ENCODE peak calls at places on chromosome 19, in four cellular contexts. Z is HepG2, Y is H1, C is K562. S is an unnamed sample.

GRCh38 chr19:14265285-14266036 is 59.5 kb upstream of the ADGRL1 start:
- DNase-seq in Z (no peak), Y (no peak), C (no peak), S (no peak)

GRCh38 chr19:43809762-43810696 is 7.8 kb upstream of the LYPD5 start:
- DNase-seq in Z (peak; percentile 29), Y (no peak), C (peak; percentile 44), S (peak; percentile 24)

GRCh38 chr19:1239796-1240737 is 1.5 kb upstream of the ATP5F1D start:
- DNase-seq in Z (peak; percentile 62), Y (no peak), C (peak; percentile 98), S (no peak)

GRCh38 chr19:29685326-29685725 is 20.1 kb downstream of the PLEKHF1 start:
- DNase-seq in Z (no peak), Y (no peak), C (no peak), S (no peak)

GRCh38 chr19:10289167-10289835 is 451 bp upstream of the ICAM5 start:
- DNase-seq in Z (peak; percentile 53), Y (no peak), C (peak; percentile 82), S (no peak)

GRCh38 chr19:41341669-41342490 is 11.8 kb downstream of the TGFB1 start:
- DNase-seq in Z (no peak), Y (no peak), C (no peak), S (no peak)

GRCh38 chr19:7926021-7926726 is at the start of gene CTXN1:
- DNase-seq in Z (no peak), Y (no peak), C (peak; percentile 92), S (no peak)

GRCh38 chr19:18774107-18774506 is 17.0 kb downstream of the COMP start:
- DNase-seq in Z (no peak), Y (no peak), C (no peak), S (no peak)

GRCh38 chr19:7101498-7102253 is 32.2 kb downstream of the ZNF557 start:
- DNase-seq in Z (no peak), Y (no peak), C (no peak), S (no peak)

GRCh38 chr19:290539-291521 is at the start of gene PLPP2:
- DNase-seq in Z (no peak), Y (peak; percentile 85), C (peak; percentile 48), S (no peak)

GRCh38 chr19:495440-496332 is 600 bp upstream of the MADCAM1 start:
- DNase-seq in Z (no peak), Y (no peak), C (peak; percentile 66), S (no peak)

GRCh38 chr19:531753-532571 is at the start of gene CDC34:
- DNase-seq in Z (no peak), Y (no peak), C (no peak), S (no peak)

GRCh38 chr19:47228937-47229673 is 1.9 kb downstream of the BBC3 start:
- DNase-seq in Z (peak; percentile 32), Y (no peak), C (no peak), S (no peak)

GRCh38 chr19:5880604-5881078 is 10.3 kb upstream of the FUT5 start:
- DNase-seq in Z (peak; percentile 90), Y (no peak), C (no peak), S (no peak)
- TF ChIP-seq ATF2 in Z (peak; percentile 49), Y (no peak), C (no peak), S (no peak)

GRCh38 chr19:3844596-3844995 is 24.2 kb downstream of the ZFR2 start:
- DNase-seq in Z (no peak), Y (no peak), C (no peak), S (no peak)
- TF ChIP-seq RAD21 in Z (no peak), Y (no peak), C (no peak), S (no peak)

GRCh38 chr19:33350538-33351309 is 22.8 kb upstream of the CEBPG start:
- DNase-seq in Z (no peak), Y (no peak), C (no peak), S (no peak)

GRCh38 chr19:33349319-33350289 is 23.9 kb upstream of the CEBPG start:
- DNase-seq in Z (peak; percentile 16), Y (no peak), C (no peak), S (no peak)

GRCh38 chr19:33347300-33347699 is 26.2 kb upstream of the CEBPG start:
- DNase-seq in Z (no peak), Y (no peak), C (no peak), S (no peak)

GRCh38 chr19:33346665-33347064 is 26.8 kb upstream of the CEBPG start:
- DNase-seq in Z (no peak), Y (no peak), C (no peak), S (no peak)

DNA sequence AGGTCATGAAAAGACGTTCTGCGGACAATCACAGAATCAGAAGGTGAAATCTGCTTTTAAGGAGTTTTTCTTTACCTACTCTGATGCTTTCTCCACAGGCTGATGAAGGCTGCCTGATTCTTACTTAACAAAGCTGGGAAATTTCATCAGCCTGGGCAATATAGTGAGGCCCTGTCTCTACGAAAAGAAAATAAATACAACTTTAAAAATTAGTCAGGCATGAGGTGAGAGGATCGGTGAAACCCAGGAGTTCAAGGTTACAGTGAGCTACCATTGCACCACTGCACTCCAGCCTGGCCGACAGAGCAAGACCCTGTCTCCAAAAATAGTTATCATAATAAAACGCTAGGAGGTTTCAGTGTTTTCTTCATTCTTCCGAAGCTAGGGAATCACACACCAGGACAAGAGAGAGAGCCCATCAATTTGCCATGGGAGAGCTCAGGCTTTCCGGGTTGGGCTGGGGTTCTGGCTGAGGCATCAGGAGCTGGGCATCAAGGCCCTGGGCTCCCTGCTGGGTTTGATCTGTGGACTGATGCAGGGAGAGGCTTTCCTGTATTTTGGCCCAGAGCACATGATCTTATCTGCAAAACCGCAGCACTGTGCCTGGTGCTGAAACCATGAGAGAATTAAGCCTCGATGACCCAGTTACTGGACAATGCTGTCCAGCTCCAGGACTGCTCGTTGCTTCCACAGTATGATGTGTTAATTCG is 25.1 kb upstream of the CEBPG start:
- DNase-seq in Z (peak; percentile 46), Y (no peak), C (no peak), S (no peak)
- TF ChIP-seq ATF2 in Z (no peak), Y (no peak), C (no peak), S (no peak)

DNA sequence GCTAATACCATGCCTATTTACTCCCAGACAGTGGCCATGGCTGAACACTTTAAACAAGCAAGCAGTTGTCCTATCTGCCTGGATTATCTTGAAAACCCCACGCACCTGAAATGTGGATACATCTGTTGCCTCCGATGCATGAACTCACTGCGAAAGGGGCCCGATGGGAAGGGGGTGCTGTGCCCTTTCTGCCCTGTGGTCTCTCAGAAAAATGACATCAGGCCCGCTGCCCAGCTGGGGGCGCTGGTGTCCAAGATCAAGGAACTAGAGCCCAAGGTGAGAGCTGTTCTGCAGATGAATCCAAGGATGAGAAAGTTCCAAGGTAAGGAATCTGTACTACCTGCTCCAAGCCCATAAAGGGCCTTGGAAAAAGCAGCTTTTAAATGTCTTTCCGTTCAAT is 8.6 kb downstream of the RFPL4AL1 start:
- DNase-seq in Z (no peak), Y (no peak), C (peak; percentile 39), S (no peak)
- TF ChIP-seq RAD21 in Z (no peak), Y (peak; percentile 44), C (no peak), S (peak; percentile 22)

DNA sequence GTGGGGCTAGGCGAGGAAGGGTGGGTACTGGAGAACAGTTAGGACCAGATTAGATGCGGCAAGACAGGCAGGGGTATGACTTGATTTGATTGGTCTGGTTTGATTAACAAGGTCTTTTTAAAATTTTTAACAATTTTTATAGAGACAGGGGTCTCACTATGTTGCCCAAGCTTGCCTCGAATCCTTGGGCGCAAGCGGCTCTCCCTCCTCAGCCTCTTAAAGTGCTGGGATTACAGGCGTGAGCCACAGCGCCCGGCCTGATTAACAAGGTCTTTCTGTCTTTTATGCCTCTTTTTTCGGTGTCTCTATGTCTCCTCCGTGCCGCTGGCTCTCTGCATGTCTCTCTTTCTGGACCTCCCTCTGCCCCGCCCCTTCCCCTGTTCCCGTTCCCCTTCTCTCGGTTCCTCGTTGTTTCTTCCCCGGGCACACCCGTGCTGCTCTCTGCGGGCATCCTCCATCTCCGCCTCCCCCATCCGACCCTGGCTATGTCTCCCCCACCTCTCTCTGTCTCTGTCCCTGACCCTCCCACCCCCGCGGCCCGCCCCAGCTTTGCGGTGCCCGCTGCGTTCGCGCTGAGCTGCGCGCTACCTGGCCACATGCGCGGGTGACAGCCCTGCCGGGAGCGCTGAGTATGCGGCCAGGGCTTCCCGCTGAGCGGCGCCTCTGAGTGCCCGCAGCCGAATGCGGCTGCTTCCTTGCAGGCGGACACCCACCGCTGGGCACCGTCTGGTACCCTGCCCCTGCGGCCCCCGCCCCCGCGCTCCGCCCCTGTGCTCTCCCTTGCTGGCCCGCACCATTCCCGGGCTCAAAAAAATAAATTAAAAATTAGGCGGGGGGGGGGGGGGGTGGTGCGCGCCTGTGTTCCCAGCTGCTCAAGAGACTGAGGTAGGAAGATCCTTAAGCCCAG is 8.1 kb upstream of the SDHAF1 start:
- DNase-seq in Z (no peak), Y (no peak), C (no peak), S (no peak)
- TF ChIP-seq ATF2 in Z (no peak), Y (no peak), C (no peak), S (no peak)

S was measured in GM12878.